ENCODE peak calls at places on chromosomes 4 and X, in eight cellular contexts. U is RWPE1, I is kidney tubule cell, Q is memory B cell, F is GDM1, V is frontal cortex, H is ascending aorta, A is hypothalamus. Z is an unnamed sample.

GRCh38 chrX:10259716-10260115 is 102.9 kb downstream of the CLCN4 start:
- DNase-seq in U (no peak), I (no peak), F (no peak), Q (no peak), V (no peak), H (no peak), A (no peak), Z (peak)

GRCh38 chrX:267771-268261 is 13.4 kb upstream of the PLCXD1 start:
- DNase-seq in H (no peak), Q (no peak), F (no peak), A (no peak), U (no peak), V (no peak), I (no peak), Z (no peak)

GRCh38 chrX:79140731-79141130 is 3.8 kb upstream of the GPR174 start:
- DNase-seq in I (no peak), A (no peak), U (no peak), F (no peak), V (no peak), Q (no peak), H (no peak), Z (no peak)

GRCh38 chr4:137768881-137769280 is 236.6 kb upstream of the PCDH18 start:
- DNase-seq in F (no peak), H (no peak), V (no peak), Q (no peak), I (no peak), A (no peak), U (no peak), Z (no peak)

GRCh38 chr4:119025440-119025839 is 110.2 kb upstream of the MYOZ2 start:
- DNase-seq in V (no peak), H (no peak), A (no peak), Q (no peak), I (peak), U (peak), F (no peak), Z (peak)

GRCh38 chr4:187478292-187479205 is 517.0 kb upstream of the ZFP42 start:
- DNase-seq in A (no peak), V (no peak), I (peak), H (no peak), U (peak), F (no peak), Q (no peak), Z (no peak)

GRCh38 chrX:133838761-133839676 is 146.4 kb downstream of the GPC3 start:
- DNase-seq in F (no peak), H (no peak), U (peak), V (no peak), A (no peak), I (peak), Q (peak), Z (peak)

GRCh38 chrX:153477039-153477438 is 6.7 kb upstream of the HAUS7 start:
- DNase-seq in Q (no peak), H (no peak), U (peak), F (no peak), I (no peak), V (no peak), A (no peak), Z (no peak)

GRCh38 chr4:19936471-19936870 is 315.2 kb upstream of the SLIT2 start:
- DNase-seq in Q (no peak), U (no peak), F (no peak), I (peak), A (no peak), V (no peak), H (no peak), Z (no peak)

GRCh38 chr4:37607018-37607417 is 79.2 kb downstream of the RELL1 start:
- DNase-seq in V (no peak), I (no peak), U (no peak), F (no peak), Q (no peak), A (no peak), H (no peak), Z (no peak)

GRCh38 chr4:157242871-157243270 is 22.3 kb downstream of the GRIA2 start:
- DNase-seq in F (no peak), U (no peak), H (no peak), V (no peak), Q (no peak), A (no peak), I (no peak), Z (no peak)

GRCh38 chr4:1382776-1383727 is 23.2 kb downstream of the NKX1-1 start:
- DNase-seq in F (no peak), Q (no peak), U (no peak), I (no peak), V (no peak), A (no peak), H (no peak), Z (no peak)

GRCh38 chr4:169791527-169792156 is 33.9 kb upstream of the HPF1 start:
- DNase-seq in V (no peak), A (peak), F (peak), I (peak), U (peak), H (no peak), Q (no peak), Z (peak)

GRCh38 chrX:8500203-8500602 is 35.6 kb downstream of the VCX3B start:
- DNase-seq in I (no peak), Q (no peak), V (no peak), A (no peak), H (no peak), U (no peak), F (no peak), Z (no peak)

GRCh38 chr4:4533461-4534169 is 8.2 kb downstream of the STX18 start:
- DNase-seq in U (no peak), V (no peak), A (no peak), Q (no peak), H (no peak), I (peak), F (no peak), Z (no peak)

GRCh38 chr4:65599335-65599734 is 71.0 kb downstream of the EPHA5 start:
- DNase-seq in I (no peak), F (no peak), A (no peak), U (peak), H (no peak), Q (no peak), V (no peak), Z (peak)

GRCh38 chr4:186400676-186401075 is 134.7 kb downstream of the F11 start:
- DNase-seq in A (no peak), F (no peak), Q (no peak), I (peak), U (no peak), V (no peak), H (no peak), Z (no peak)

GRCh38 chrX:68938244-68939004 is 109.6 kb downstream of the EFNB1 start:
- DNase-seq in V (no peak), U (no peak), H (no peak), F (no peak), Q (no peak), A (no peak), I (peak), Z (no peak)